ENCODE peak calls at places on chromosomes 5 and 9, in nine cellular contexts. One of them, this sample, is unnamed.
A peak's percentile ranks its signal among the peaks of the same experiment; 100 is the strongest.

GRCh38 chr9:123399803-123400378 is 43.9 kb downstream of the CRB2 start:
- DNase-seq in GM23248: peak; percentile 20
- DNase-seq in fibroblast of mammary gland: no peak
- DNase-seq in naive thymus-derived CD4-positive, alpha-beta T cell: peak; percentile 33
- DNase-seq in CD8-positive, alpha-beta memory T cell: no peak
- DNase-seq in kidney: no peak
- DNase-seq in astrocyte of the spinal cord: no peak
- DNase-seq in AG10803: no peak
- DNase-seq in cardiac muscle cell: no peak
- DNase-seq in this sample: no peak

GRCh38 chr5:169914766-169915165 is 65.5 kb downstream of the INSYN2B start:
- DNase-seq in GM23248: peak; percentile 84
- DNase-seq in fibroblast of mammary gland: peak; percentile 67
- DNase-seq in naive thymus-derived CD4-positive, alpha-beta T cell: no peak
- DNase-seq in CD8-positive, alpha-beta memory T cell: no peak
- DNase-seq in kidney: peak; percentile 78
- DNase-seq in astrocyte of the spinal cord: peak; percentile 74
- DNase-seq in AG10803: peak; percentile 81
- DNase-seq in cardiac muscle cell: peak; percentile 76
- DNase-seq in this sample: peak; percentile 33

GRCh38 chr9:132451276-132451675 is 41.3 kb downstream of the CFAP77 start:
- DNase-seq in GM23248: no peak
- DNase-seq in fibroblast of mammary gland: no peak
- DNase-seq in naive thymus-derived CD4-positive, alpha-beta T cell: no peak
- DNase-seq in CD8-positive, alpha-beta memory T cell: peak; percentile 1
- DNase-seq in kidney: no peak
- DNase-seq in astrocyte of the spinal cord: no peak
- DNase-seq in AG10803: no peak
- DNase-seq in cardiac muscle cell: no peak
- DNase-seq in this sample: no peak

GRCh38 chr9:137924169-137924568 is 46.6 kb downstream of the CACNA1B start:
- DNase-seq in GM23248: no peak
- DNase-seq in fibroblast of mammary gland: no peak
- DNase-seq in naive thymus-derived CD4-positive, alpha-beta T cell: no peak
- DNase-seq in CD8-positive, alpha-beta memory T cell: no peak
- DNase-seq in kidney: no peak
- DNase-seq in astrocyte of the spinal cord: no peak
- DNase-seq in AG10803: no peak
- DNase-seq in cardiac muscle cell: no peak
- DNase-seq in this sample: no peak

GRCh38 chr5:127203818-127204217 is 86.8 kb upstream of the MEGF10 start:
- DNase-seq in GM23248: peak; percentile 64
- DNase-seq in fibroblast of mammary gland: peak; percentile 86
- DNase-seq in naive thymus-derived CD4-positive, alpha-beta T cell: no peak
- DNase-seq in CD8-positive, alpha-beta memory T cell: no peak
- DNase-seq in kidney: no peak
- DNase-seq in astrocyte of the spinal cord: peak; percentile 80
- DNase-seq in AG10803: peak; percentile 46
- DNase-seq in cardiac muscle cell: no peak
- DNase-seq in this sample: peak; percentile 71

GRCh38 chr5:51961154-51961562 is 577.9 kb downstream of the ISL1 start:
- DNase-seq in GM23248: no peak
- DNase-seq in fibroblast of mammary gland: no peak
- DNase-seq in naive thymus-derived CD4-positive, alpha-beta T cell: no peak
- DNase-seq in CD8-positive, alpha-beta memory T cell: no peak
- DNase-seq in kidney: no peak
- DNase-seq in astrocyte of the spinal cord: no peak
- DNase-seq in AG10803: no peak
- DNase-seq in cardiac muscle cell: peak; percentile 13
- DNase-seq in this sample: no peak

GRCh38 chr5:104179057-104179456 is 616.5 kb upstream of the NUDT12 start:
- DNase-seq in GM23248: peak; percentile 40
- DNase-seq in fibroblast of mammary gland: peak; percentile 58
- DNase-seq in naive thymus-derived CD4-positive, alpha-beta T cell: no peak
- DNase-seq in CD8-positive, alpha-beta memory T cell: no peak
- DNase-seq in kidney: no peak
- DNase-seq in astrocyte of the spinal cord: peak; percentile 33
- DNase-seq in AG10803: peak; percentile 37
- DNase-seq in cardiac muscle cell: peak; percentile 57
- DNase-seq in this sample: peak; percentile 70

GRCh38 chr5:106959447-106959846 is 711.3 kb downstream of the EFNA5 start:
- DNase-seq in GM23248: no peak
- DNase-seq in fibroblast of mammary gland: no peak
- DNase-seq in naive thymus-derived CD4-positive, alpha-beta T cell: no peak
- DNase-seq in CD8-positive, alpha-beta memory T cell: no peak
- DNase-seq in kidney: no peak
- DNase-seq in astrocyte of the spinal cord: peak; percentile 19
- DNase-seq in AG10803: no peak
- DNase-seq in cardiac muscle cell: no peak
- DNase-seq in this sample: no peak

GRCh38 chr9:94944623-94945022 is 218.1 kb downstream of the AOPEP start:
- DNase-seq in GM23248: peak; percentile 64
- DNase-seq in fibroblast of mammary gland: peak; percentile 77
- DNase-seq in naive thymus-derived CD4-positive, alpha-beta T cell: no peak
- DNase-seq in CD8-positive, alpha-beta memory T cell: no peak
- DNase-seq in kidney: no peak
- DNase-seq in astrocyte of the spinal cord: no peak
- DNase-seq in AG10803: peak; percentile 33
- DNase-seq in cardiac muscle cell: no peak
- DNase-seq in this sample: no peak

GRCh38 chr9:21831841-21832509 is 29.5 kb downstream of the MTAP start:
- DNase-seq in GM23248: peak; percentile 95
- DNase-seq in fibroblast of mammary gland: peak; percentile 91
- DNase-seq in naive thymus-derived CD4-positive, alpha-beta T cell: peak; percentile 54
- DNase-seq in CD8-positive, alpha-beta memory T cell: no peak
- DNase-seq in kidney: no peak
- DNase-seq in astrocyte of the spinal cord: peak; percentile 93
- DNase-seq in AG10803: peak; percentile 84
- DNase-seq in cardiac muscle cell: no peak
- DNase-seq in this sample: peak; percentile 90

GRCh38 chr5:134079748-134080581 is 34.5 kb upstream of the TCF7 start:
- DNase-seq in GM23248: no peak
- DNase-seq in fibroblast of mammary gland: no peak
- DNase-seq in naive thymus-derived CD4-positive, alpha-beta T cell: peak; percentile 64
- DNase-seq in CD8-positive, alpha-beta memory T cell: peak; percentile 64
- DNase-seq in kidney: no peak
- DNase-seq in astrocyte of the spinal cord: no peak
- DNase-seq in AG10803: no peak
- DNase-seq in cardiac muscle cell: no peak
- DNase-seq in this sample: no peak

GRCh38 chr5:93164690-93165089 is 416.3 kb downstream of the NR2F1-AS1 start:
- DNase-seq in GM23248: peak; percentile 93
- DNase-seq in fibroblast of mammary gland: peak; percentile 94
- DNase-seq in naive thymus-derived CD4-positive, alpha-beta T cell: no peak
- DNase-seq in CD8-positive, alpha-beta memory T cell: no peak
- DNase-seq in kidney: no peak
- DNase-seq in astrocyte of the spinal cord: peak; percentile 83
- DNase-seq in AG10803: peak; percentile 89
- DNase-seq in cardiac muscle cell: no peak
- DNase-seq in this sample: peak; percentile 86

GRCh38 chr5:177519463-177520235 is 2.9 kb upstream of the DDX41 start:
- DNase-seq in GM23248: no peak
- DNase-seq in fibroblast of mammary gland: no peak
- DNase-seq in naive thymus-derived CD4-positive, alpha-beta T cell: no peak
- DNase-seq in CD8-positive, alpha-beta memory T cell: no peak
- DNase-seq in kidney: peak; percentile 58
- DNase-seq in astrocyte of the spinal cord: no peak
- DNase-seq in AG10803: no peak
- DNase-seq in cardiac muscle cell: no peak
- DNase-seq in this sample: no peak

GRCh38 chr9:1738511-1739100 is 276.5 kb upstream of the SMARCA2 start:
- DNase-seq in GM23248: no peak
- DNase-seq in fibroblast of mammary gland: no peak
- DNase-seq in naive thymus-derived CD4-positive, alpha-beta T cell: no peak
- DNase-seq in CD8-positive, alpha-beta memory T cell: no peak
- DNase-seq in kidney: no peak
- DNase-seq in astrocyte of the spinal cord: no peak
- DNase-seq in AG10803: no peak
- DNase-seq in cardiac muscle cell: no peak
- DNase-seq in this sample: no peak

GRCh38 chr9:137763271-137763955 is 114.2 kb upstream of the CACNA1B start:
- DNase-seq in GM23248: no peak
- DNase-seq in fibroblast of mammary gland: no peak
- DNase-seq in naive thymus-derived CD4-positive, alpha-beta T cell: no peak
- DNase-seq in CD8-positive, alpha-beta memory T cell: no peak
- DNase-seq in kidney: peak; percentile 60
- DNase-seq in astrocyte of the spinal cord: no peak
- DNase-seq in AG10803: no peak
- DNase-seq in cardiac muscle cell: no peak
- DNase-seq in this sample: no peak

GRCh38 chr9:95105519-95106287 is 211.8 kb downstream of the FANCC start:
- DNase-seq in GM23248: no peak
- DNase-seq in fibroblast of mammary gland: no peak
- DNase-seq in naive thymus-derived CD4-positive, alpha-beta T cell: no peak
- DNase-seq in CD8-positive, alpha-beta memory T cell: no peak
- DNase-seq in kidney: peak; percentile 46
- DNase-seq in astrocyte of the spinal cord: no peak
- DNase-seq in AG10803: no peak
- DNase-seq in cardiac muscle cell: no peak
- DNase-seq in this sample: no peak

GRCh38 chr5:122478741-122479459 is 166.9 kb downstream of the SNCAIP start:
- DNase-seq in GM23248: no peak
- DNase-seq in fibroblast of mammary gland: peak; percentile 7
- DNase-seq in naive thymus-derived CD4-positive, alpha-beta T cell: no peak
- DNase-seq in CD8-positive, alpha-beta memory T cell: no peak
- DNase-seq in kidney: no peak
- DNase-seq in astrocyte of the spinal cord: peak; percentile 18
- DNase-seq in AG10803: no peak
- DNase-seq in cardiac muscle cell: no peak
- DNase-seq in this sample: no peak

GRCh38 chr9:119052339-119053030 is 316.8 kb downstream of the BRINP1 start:
- DNase-seq in GM23248: no peak
- DNase-seq in fibroblast of mammary gland: no peak
- DNase-seq in naive thymus-derived CD4-positive, alpha-beta T cell: no peak
- DNase-seq in CD8-positive, alpha-beta memory T cell: no peak
- DNase-seq in kidney: no peak
- DNase-seq in astrocyte of the spinal cord: no peak
- DNase-seq in AG10803: no peak
- DNase-seq in cardiac muscle cell: no peak
- DNase-seq in this sample: no peak
- H3K4me3 ChIP-seq in GM23248: no peak overlapping the region
- H3K4me3 ChIP-seq in fibroblast of mammary gland: no peak overlapping the region
- H3K4me3 ChIP-seq in naive thymus-derived CD4-positive, alpha-beta T cell: no peak overlapping the region
- H3K4me3 ChIP-seq in CD8-positive, alpha-beta memory T cell: no peak overlapping the region
- H3K4me3 ChIP-seq in kidney: no peak overlapping the region
- H3K4me3 ChIP-seq in astrocyte of the spinal cord: no peak overlapping the region
- H3K4me3 ChIP-seq in AG10803: no peak overlapping the region
- H3K4me3 ChIP-seq in cardiac muscle cell: no peak overlapping the region
- H3K4me3 ChIP-seq in this sample: no peak overlapping the region

GRCh38 chr5:151646334-151646733 is 40.4 kb downstream of the SPARC start:
- DNase-seq in GM23248: no peak
- DNase-seq in fibroblast of mammary gland: no peak
- DNase-seq in naive thymus-derived CD4-positive, alpha-beta T cell: no peak
- DNase-seq in CD8-positive, alpha-beta memory T cell: no peak
- DNase-seq in kidney: no peak
- DNase-seq in astrocyte of the spinal cord: no peak
- DNase-seq in AG10803: no peak
- DNase-seq in cardiac muscle cell: no peak
- DNase-seq in this sample: no peak
- H3K4me3 ChIP-seq in GM23248: no peak overlapping the region
- H3K4me3 ChIP-seq in fibroblast of mammary gland: no peak overlapping the region
- H3K4me3 ChIP-seq in naive thymus-derived CD4-positive, alpha-beta T cell: no peak overlapping the region
- H3K4me3 ChIP-seq in CD8-positive, alpha-beta memory T cell: no peak overlapping the region
- H3K4me3 ChIP-seq in kidney: no peak overlapping the region
- H3K4me3 ChIP-seq in astrocyte of the spinal cord: no peak overlapping the region
- H3K4me3 ChIP-seq in AG10803: no peak overlapping the region
- H3K4me3 ChIP-seq in cardiac muscle cell: no peak overlapping the region
- H3K4me3 ChIP-seq in this sample: no peak overlapping the region

DNA sequence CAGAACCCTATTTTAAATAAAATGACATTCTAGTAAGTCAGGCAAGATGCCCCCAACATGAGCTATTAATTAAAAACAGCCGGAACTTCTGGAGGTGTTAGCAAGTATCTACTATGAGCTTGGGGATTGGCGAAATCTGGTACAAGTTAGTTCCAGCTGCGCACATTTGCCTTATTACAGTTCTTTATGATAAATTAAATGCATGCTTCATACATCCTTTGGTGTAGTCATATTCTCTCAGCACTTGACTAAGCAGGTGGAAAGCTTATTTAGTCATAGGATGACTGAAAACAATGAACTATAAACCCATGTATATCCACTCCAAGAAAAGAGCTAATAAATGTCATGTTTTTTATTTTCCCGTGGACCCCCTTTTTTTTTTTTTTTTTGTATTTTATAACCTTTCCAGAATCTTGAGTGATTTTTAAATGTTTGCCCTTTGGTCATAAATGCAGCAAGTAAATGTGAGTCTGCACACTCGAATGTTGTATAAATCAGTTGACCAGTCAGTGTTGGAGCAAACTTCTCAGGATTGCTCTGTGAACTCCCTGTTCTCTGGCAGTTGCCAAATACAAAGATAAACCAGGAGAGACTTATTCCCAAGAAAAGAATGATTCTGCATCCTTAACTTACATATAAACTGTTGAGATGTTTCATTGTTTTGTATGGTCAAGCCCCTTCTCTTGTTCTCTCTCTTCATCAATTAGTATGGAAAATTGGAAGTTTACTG is 38.2 kb downstream of the PIK3R1 start:
- DNase-seq in GM23248: peak; percentile 49
- DNase-seq in fibroblast of mammary gland: peak; percentile 78
- DNase-seq in naive thymus-derived CD4-positive, alpha-beta T cell: no peak
- DNase-seq in CD8-positive, alpha-beta memory T cell: no peak
- DNase-seq in kidney: no peak
- DNase-seq in astrocyte of the spinal cord: no peak
- DNase-seq in AG10803: peak; percentile 47
- DNase-seq in cardiac muscle cell: no peak
- DNase-seq in this sample: peak; percentile 51
- H3K4me3 ChIP-seq in GM23248: no peak overlapping the region
- H3K4me3 ChIP-seq in fibroblast of mammary gland: no peak overlapping the region
- H3K4me3 ChIP-seq in naive thymus-derived CD4-positive, alpha-beta T cell: no peak overlapping the region
- H3K4me3 ChIP-seq in CD8-positive, alpha-beta memory T cell: no peak overlapping the region
- H3K4me3 ChIP-seq in kidney: no peak overlapping the region
- H3K4me3 ChIP-seq in astrocyte of the spinal cord: no peak overlapping the region
- H3K4me3 ChIP-seq in AG10803: no peak overlapping the region
- H3K4me3 ChIP-seq in cardiac muscle cell: no peak overlapping the region
- H3K4me3 ChIP-seq in this sample: no peak overlapping the region

GRCh38 chr9:117779760-117780159 is 75.6 kb downstream of the TLR4 start:
- DNase-seq in GM23248: no peak
- DNase-seq in fibroblast of mammary gland: no peak
- DNase-seq in naive thymus-derived CD4-positive, alpha-beta T cell: no peak
- DNase-seq in CD8-positive, alpha-beta memory T cell: no peak
- DNase-seq in kidney: no peak
- DNase-seq in astrocyte of the spinal cord: no peak
- DNase-seq in AG10803: no peak
- DNase-seq in cardiac muscle cell: no peak
- DNase-seq in this sample: no peak

GRCh38 chr9:117782931-117783788 is 79.0 kb downstream of the TLR4 start:
- DNase-seq in GM23248: peak; percentile 89
- DNase-seq in fibroblast of mammary gland: peak; percentile 68
- DNase-seq in naive thymus-derived CD4-positive, alpha-beta T cell: peak; percentile 33
- DNase-seq in CD8-positive, alpha-beta memory T cell: peak; percentile 49
- DNase-seq in kidney: peak; percentile 87
- DNase-seq in astrocyte of the spinal cord: peak; percentile 84
- DNase-seq in AG10803: peak; percentile 86
- DNase-seq in cardiac muscle cell: peak; percentile 77
- DNase-seq in this sample: peak; percentile 84

GRCh38 chr9:117784996-117785395 is 80.8 kb downstream of the TLR4 start:
- DNase-seq in GM23248: no peak
- DNase-seq in fibroblast of mammary gland: no peak
- DNase-seq in naive thymus-derived CD4-positive, alpha-beta T cell: no peak
- DNase-seq in CD8-positive, alpha-beta memory T cell: no peak
- DNase-seq in kidney: no peak
- DNase-seq in astrocyte of the spinal cord: no peak
- DNase-seq in AG10803: no peak
- DNase-seq in cardiac muscle cell: no peak
- DNase-seq in this sample: no peak

GRCh38 chr9:117783828-117784227 is 79.6 kb downstream of the TLR4 start:
- DNase-seq in GM23248: no peak
- DNase-seq in fibroblast of mammary gland: no peak
- DNase-seq in naive thymus-derived CD4-positive, alpha-beta T cell: no peak
- DNase-seq in CD8-positive, alpha-beta memory T cell: peak; percentile 21
- DNase-seq in kidney: no peak
- DNase-seq in astrocyte of the spinal cord: no peak
- DNase-seq in AG10803: no peak
- DNase-seq in cardiac muscle cell: no peak
- DNase-seq in this sample: no peak
- H3K4me3 ChIP-seq in GM23248: peak overlapping the region; percentile 78
- H3K4me3 ChIP-seq in fibroblast of mammary gland: no peak overlapping the region
- H3K4me3 ChIP-seq in naive thymus-derived CD4-positive, alpha-beta T cell: peak overlapping the region; percentile 51
- H3K4me3 ChIP-seq in CD8-positive, alpha-beta memory T cell: peak overlapping the region; percentile 33
- H3K4me3 ChIP-seq in kidney: peak overlapping the region; percentile 77
- H3K4me3 ChIP-seq in astrocyte of the spinal cord: no peak overlapping the region
- H3K4me3 ChIP-seq in AG10803: no peak overlapping the region
- H3K4me3 ChIP-seq in cardiac muscle cell: no peak overlapping the region
- H3K4me3 ChIP-seq in this sample: no peak overlapping the region

This sample was measured in fibroblast of the aortic adventitia.